ENCODE peak calls at places on chromosomes 12 and 14, in nine cellular contexts. E, G, M, I, P, C, F, Z and S are unnamed samples.

GRCh38 chr12:65695077-65695865 is 129.0 kb upstream of the HMGA2 start:
- DNase-seq in F (peak), M (no peak), E (no peak), P (no peak), Z (no peak), C (no peak), I (no peak), G (no peak), S (peak)

GRCh38 chr14:32724864-32725550 is 213.7 kb upstream of the NPAS3 start:
- DNase-seq in Z (no peak), E (no peak), C (no peak), G (no peak), P (no peak), F (peak), M (no peak), I (peak), S (peak)

GRCh38 chr14:91858536-91859275 is 8.6 kb downstream of the TC2N start:
- DNase-seq in C (no peak), E (peak), Z (no peak), G (no peak), P (no peak), I (no peak), F (peak), M (no peak), S (no peak)

GRCh38 chr12:25347716-25348261 is 97.1 kb upstream of the KRAS start:
- DNase-seq in G (no peak), I (no peak), Z (no peak), E (peak), P (no peak), C (no peak), M (no peak), F (no peak), S (no peak)

GRCh38 chr14:22513066-22513812 is 75.8 kb downstream of the DAD1 start:
- DNase-seq in E (no peak), I (no peak), G (no peak), Z (no peak), P (no peak), M (no peak), C (no peak), F (no peak), S (no peak)

GRCh38 chr12:128259556-128260070 is 7.4 kb upstream of the TMEM132C start:
- DNase-seq in Z (no peak), I (no peak), P (peak), C (peak), G (no peak), M (no peak), E (peak), F (no peak), S (peak)

GRCh38 chr14:93430319-93430801 is 379 bp upstream of the UNC79 start:
- DNase-seq in P (no peak), G (no peak), E (no peak), I (peak), Z (no peak), C (peak), F (no peak), M (no peak), S (peak)

GRCh38 chr12:59041241-59042121 is 121.2 kb upstream of the LRIG3 start:
- DNase-seq in F (peak), P (no peak), G (no peak), M (no peak), I (no peak), C (no peak), Z (no peak), E (no peak), S (no peak)

GRCh38 chr14:46279776-46280175 is 371.8 kb downstream of the RPL10L start:
- DNase-seq in P (no peak), C (no peak), G (no peak), F (no peak), M (no peak), I (no peak), E (no peak), Z (no peak), S (no peak)

GRCh38 chr14:100077441-100077840 is 12.2 kb downstream of the EVL start:
- DNase-seq in M (no peak), F (no peak), C (no peak), G (no peak), E (no peak), Z (no peak), P (peak), I (no peak), S (no peak)

GRCh38 chr14:99159341-99160340 is 112.4 kb downstream of the BCL11B start:
- DNase-seq in F (no peak), Z (no peak), M (no peak), C (no peak), G (no peak), P (no peak), E (no peak), I (no peak), S (no peak)

GRCh38 chr12:120529641-120530314 is 820 bp upstream of the COQ5 start:
- DNase-seq in C (no peak), P (peak), I (no peak), G (no peak), M (no peak), F (peak), E (peak), Z (no peak), S (peak)

GRCh38 chr12:104291867-104292524 is 11.5 kb upstream of the EID3 start:
- DNase-seq in E (no peak), G (no peak), I (no peak), C (no peak), P (no peak), M (no peak), Z (no peak), F (no peak), S (no peak)

GRCh38 chr14:74615735-74616134 is 3.7 kb upstream of the LTBP2 start:
- DNase-seq in C (no peak), E (no peak), Z (no peak), G (no peak), F (no peak), I (no peak), P (no peak), M (no peak), S (no peak)

GRCh38 chr14:96852823-96853422 is 55.7 kb downstream of the VRK1 start:
- DNase-seq in G (no peak), C (no peak), Z (no peak), F (peak), P (peak), I (peak), E (peak), M (no peak), S (peak)

GRCh38 chr14:39034481-39035296 is 68.3 kb downstream of the SEC23A start:
- DNase-seq in Z (no peak), I (peak), M (no peak), F (no peak), P (no peak), E (no peak), G (no peak), C (no peak), S (peak)

GRCh38 chr12:25495336-25496097 is 57.6 kb downstream of the LMNTD1 start:
- DNase-seq in F (peak), P (peak), E (peak), C (no peak), G (no peak), I (no peak), M (no peak), Z (no peak), S (no peak)